ENCODE peak calls at places on chromosomes 11 and 22, in seven cellular contexts. C is neuronal stem cell, E is mesendoderm, O is H9, V is IMR-90, N is H1, M is trophoblast cell. H is an unnamed sample.

GRCh38 chr22:31944700-31945477 is 554 bp downstream of the YWHAH start:
- DNase-seq in C (peak), E (peak), O (no peak), V (no peak), N (no peak), M (peak), H (peak)

GRCh38 chr22:44091021-44091721 is 67.1 kb downstream of the PARVB start:
- DNase-seq in C (no peak), E (peak), O (no peak), V (no peak), N (no peak), M (peak), H (peak)

GRCh38 chr11:76699461-76700091 is 29.0 kb upstream of the LRRC32 start:
- DNase-seq in C (no peak), E (no peak), O (no peak), V (peak), N (no peak), M (peak), H (peak)

GRCh38 chr11:26623076-26623666 is 51.1 kb upstream of the MUC15 start:
- DNase-seq in C (no peak), E (no peak), O (no peak), V (peak), N (no peak), M (peak), H (peak)

GRCh38 chr22:49620003-49620556 is 207.6 kb downstream of the BRD1 start:
- DNase-seq in C (no peak), E (no peak), O (no peak), V (no peak), N (no peak), M (no peak), H (no peak)

GRCh38 chr11:133927690-133928627 is 28.8 kb downstream of the IGSF9B start:
- DNase-seq in C (no peak), E (peak), O (peak), V (peak), N (no peak), M (peak), H (peak)

GRCh38 chr22:50314455-50315288 is 7.2 kb upstream of the PLXNB2 start:
- DNase-seq in C (no peak), E (no peak), O (peak), V (no peak), N (no peak), M (peak), H (no peak)

GRCh38 chr11:80096736-80097135 is 655.9 kb upstream of the TENM4 start:
- DNase-seq in C (no peak), E (no peak), O (no peak), V (peak), N (no peak), M (no peak), H (peak)

GRCh38 chr11:34053161-34053686 is 1.7 kb downstream of the CAPRIN1 start:
- DNase-seq in C (peak), E (peak), O (peak), V (peak), N (no peak), M (peak), H (peak)

GRCh38 chr22:44410396-44411056 is 87.5 kb downstream of the RTL6 start:
- DNase-seq in C (no peak), E (no peak), O (peak), V (no peak), N (no peak), M (no peak), H (no peak)

GRCh38 chr11:86760577-86760976 is 39.8 kb upstream of the PRSS23 start:
- DNase-seq in C (no peak), E (no peak), O (no peak), V (peak), N (no peak), M (no peak), H (no peak)

GRCh38 chr22:39954584-39955055 is 5.6 kb upstream of the TMA7B start:
- DNase-seq in C (no peak), E (no peak), O (no peak), V (peak), N (no peak), M (no peak), H (peak)

GRCh38 chr11:44780940-44781631 is 54.3 kb downstream of the TSPAN18 start:
- DNase-seq in C (no peak), E (peak), O (peak), V (peak), N (no peak), M (no peak), H (peak)

GRCh38 chr11:75801362-75802021 is 13.5 kb upstream of the UVRAG start:
- DNase-seq in C (no peak), E (no peak), O (no peak), V (no peak), N (no peak), M (no peak), H (no peak)

GRCh38 chr22:28129319-28129962 is 210.4 kb upstream of the PITPNB start:
- DNase-seq in C (no peak), E (peak), O (peak), V (no peak), N (peak), M (peak), H (no peak)

DNA sequence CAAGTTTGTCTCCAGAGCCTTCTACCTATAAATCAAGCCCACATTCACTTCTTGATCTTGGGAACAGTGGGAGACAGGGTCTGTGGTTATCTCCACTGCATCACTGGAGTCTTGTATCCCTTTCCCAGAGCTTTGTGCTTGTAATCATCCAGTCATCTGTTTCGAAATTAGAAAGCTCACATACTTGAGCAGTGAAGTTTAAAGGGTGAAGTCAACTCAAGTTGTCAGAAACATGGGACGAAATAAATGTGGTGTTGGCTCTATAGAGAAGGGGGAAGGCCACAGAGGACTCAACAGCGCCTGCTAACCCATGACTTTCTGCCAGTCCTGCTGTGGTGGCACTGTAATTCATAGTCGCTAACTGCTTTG is 197.5 kb downstream of the DBX1 start:
- DNase-seq in C (no peak), E (no peak), O (no peak), V (peak), N (no peak), M (peak), H (peak)
- H4K8ac ChIP-seq in C (no peak), E (no peak), O (no peak), V (no peak), N (no peak), M (no peak), H (no peak)

GRCh38 chr22:23532756-23533155 is 47.3 kb downstream of the IGLL1 start:
- DNase-seq in C (no peak), E (no peak), O (peak), V (no peak), N (no peak), M (no peak), H (no peak)

GRCh38 chr22:23531966-23532735 is 47.9 kb downstream of the IGLL1 start:
- DNase-seq in C (no peak), E (no peak), O (peak), V (no peak), N (no peak), M (no peak), H (no peak)

GRCh38 chr22:23530766-23531282 is 49.3 kb downstream of the IGLL1 start:
- DNase-seq in C (no peak), E (no peak), O (peak), V (no peak), N (no peak), M (no peak), H (no peak)

GRCh38 chr22:23530106-23530505 is 50.0 kb downstream of the IGLL1 start:
- DNase-seq in C (no peak), E (no peak), O (peak), V (no peak), N (no peak), M (no peak), H (no peak)

GRCh38 chr22:23531283-23531921 is 48.7 kb downstream of the IGLL1 start:
- DNase-seq in C (no peak), E (no peak), O (peak), V (no peak), N (no peak), M (no peak), H (no peak)
- H4K8ac ChIP-seq in C (peak), E (no peak), O (no peak), V (no peak), N (peak), M (peak), H (peak)

DNA sequence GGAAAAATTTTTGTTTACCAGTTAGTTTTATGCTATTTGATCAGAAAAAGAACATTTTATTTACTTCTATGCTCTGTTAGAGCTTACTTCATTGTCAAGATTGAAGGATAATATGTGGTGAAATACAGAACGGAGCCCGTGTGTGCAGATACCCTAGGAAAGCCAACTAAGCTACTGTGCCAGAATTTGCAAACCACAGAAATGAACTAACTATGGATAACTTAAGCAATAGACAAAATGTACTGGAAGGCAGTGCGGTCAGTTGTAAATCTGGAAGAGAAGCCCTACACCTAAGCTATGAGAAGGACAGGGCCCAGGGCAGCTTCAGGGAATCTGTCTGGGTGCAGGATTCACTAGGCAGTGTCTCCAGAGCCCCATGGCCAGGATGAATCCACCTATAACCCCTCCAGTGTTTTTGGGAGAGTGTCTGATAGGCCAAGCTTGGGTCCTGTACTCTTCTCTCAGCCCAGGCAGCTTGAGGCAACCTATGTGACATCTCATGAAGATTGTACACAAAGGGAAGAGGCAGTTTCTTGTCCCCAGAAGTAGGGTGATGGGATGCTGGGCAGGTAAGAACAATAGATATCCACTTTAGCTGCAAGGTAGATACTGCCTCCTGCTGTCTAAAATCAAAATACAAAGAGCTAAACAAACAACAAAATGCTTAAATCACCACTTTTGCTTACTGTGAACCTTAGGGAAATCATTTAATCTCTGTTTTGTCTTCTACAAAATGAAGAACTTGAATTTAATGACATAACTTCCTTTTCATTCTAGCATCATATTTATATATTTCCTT is 12.1 kb downstream of the MMP7 start:
- DNase-seq in C (no peak), E (peak), O (no peak), V (no peak), N (no peak), M (no peak), H (no peak)
- H4K8ac ChIP-seq in C (no peak), E (no peak), O (no peak), V (no peak), N (no peak), M (no peak), H (no peak)

DNA sequence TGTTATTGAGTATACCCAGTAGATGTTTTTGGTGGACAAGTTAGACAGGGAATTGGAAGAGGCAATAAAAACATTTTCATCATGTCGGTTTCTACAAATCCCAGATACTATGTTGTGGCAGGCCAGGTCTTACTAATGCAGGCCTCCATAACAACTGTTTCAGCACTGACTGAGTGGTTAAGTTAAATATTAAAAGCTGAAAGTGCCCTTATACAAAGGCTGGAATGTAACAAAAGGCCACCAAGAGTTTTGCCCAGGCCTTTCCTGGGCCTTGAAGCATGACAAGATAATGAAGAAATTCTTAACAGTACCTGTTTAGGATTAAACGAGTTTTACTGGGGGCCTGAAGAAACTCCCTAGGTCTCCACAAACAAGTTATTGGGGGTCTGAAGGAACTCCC is 29.3 kb downstream of the DMC1 start:
- DNase-seq in C (no peak), E (no peak), O (no peak), V (no peak), N (no peak), M (no peak), H (no peak)
- H4K8ac ChIP-seq in C (no peak), E (no peak), O (no peak), V (no peak), N (no peak), M (no peak), H (no peak)

DNA sequence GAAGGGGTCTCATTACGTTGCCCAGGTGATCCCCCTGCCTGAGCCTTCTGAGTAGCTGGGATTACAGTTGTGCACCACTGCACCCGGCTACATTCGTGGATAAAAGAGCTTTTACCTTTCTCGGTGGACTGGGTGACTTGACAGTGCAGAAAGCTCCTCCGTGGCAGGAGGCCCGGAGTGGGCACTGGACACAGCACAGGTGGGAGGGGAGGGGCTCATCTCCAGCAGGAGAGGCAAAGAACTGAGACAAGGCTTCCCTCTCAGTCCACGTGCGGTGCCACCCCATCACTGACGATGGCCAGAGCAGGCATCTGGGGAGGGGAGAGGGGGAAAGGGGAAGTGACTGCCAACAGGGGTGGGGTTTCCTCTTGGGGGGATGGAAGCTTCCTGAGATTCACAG is 118.4 kb downstream of the SHANK2 start:
- DNase-seq in C (no peak), E (no peak), O (no peak), V (no peak), N (no peak), M (no peak), H (no peak)
- H4K8ac ChIP-seq in C (no peak), E (no peak), O (no peak), V (no peak), N (no peak), M (no peak), H (no peak)

GRCh38 chr11:116895053-116895757 is 57.8 kb upstream of the APOA1 start:
- DNase-seq in C (peak), E (peak), O (peak), V (no peak), N (peak), M (peak), H (no peak)
- H4K8ac ChIP-seq in C (no peak), E (no peak), O (no peak), V (no peak), N (no peak), M (no peak), H (no peak)

GRCh38 chr22:19704355-19705015 is 9.8 kb upstream of the SEPTIN5 start:
- DNase-seq in C (no peak), E (no peak), O (peak), V (no peak), N (no peak), M (no peak), H (no peak)

GRCh38 chr22:19701420-19702145 is 12.7 kb upstream of the SEPTIN5 start:
- DNase-seq in C (no peak), E (no peak), O (no peak), V (no peak), N (no peak), M (no peak), H (no peak)

GRCh38 chr22:19705181-19705934 is 8.9 kb upstream of the SEPTIN5 start:
- DNase-seq in C (no peak), E (peak), O (peak), V (no peak), N (peak), M (no peak), H (no peak)

GRCh38 chr22:19706661-19707151 is 7.6 kb upstream of the SEPTIN5 start:
- DNase-seq in C (no peak), E (no peak), O (no peak), V (no peak), N (no peak), M (peak), H (no peak)

GRCh38 chr22:19703869-19704268 is 10.4 kb upstream of the SEPTIN5 start:
- DNase-seq in C (no peak), E (no peak), O (peak), V (no peak), N (no peak), M (no peak), H (no peak)
- H4K8ac ChIP-seq in C (no peak), E (no peak), O (no peak), V (no peak), N (no peak), M (no peak), H (no peak)

DNA sequence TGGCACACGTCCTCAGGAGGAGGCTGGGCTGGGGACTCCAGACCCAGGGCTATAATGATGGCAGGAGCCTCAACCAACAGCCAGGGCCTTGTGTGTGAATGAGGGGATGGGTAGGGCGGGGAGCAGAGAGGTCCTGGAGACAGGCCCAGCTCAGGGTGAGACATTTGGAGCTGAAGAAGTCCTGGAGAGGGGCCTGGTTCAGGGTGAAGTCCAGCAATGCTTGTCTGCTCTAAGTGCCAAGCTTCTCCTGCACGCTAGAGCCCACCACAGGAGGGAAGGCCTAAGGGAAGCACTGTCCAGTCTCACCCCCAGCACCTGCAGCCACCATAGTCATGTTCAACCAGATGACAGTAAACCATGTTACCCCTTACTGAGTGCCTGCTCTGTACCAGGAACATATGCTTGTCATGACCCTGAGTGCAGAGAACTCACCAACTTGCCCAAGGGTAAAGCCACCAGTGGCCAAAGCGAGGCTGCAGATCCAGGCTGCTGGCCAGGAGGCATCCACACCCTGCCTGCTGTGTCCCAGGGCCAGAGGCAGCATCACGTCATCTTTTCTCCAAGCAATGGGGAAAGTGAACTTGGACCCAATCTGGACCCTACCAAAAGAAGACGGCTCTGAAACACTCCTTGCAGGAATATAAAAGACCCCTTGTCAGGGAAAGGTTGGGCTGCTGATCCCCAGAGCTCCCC is 24.0 kb downstream of the LMO1 start:
- DNase-seq in C (no peak), E (no peak), O (no peak), V (no peak), N (no peak), M (peak), H (no peak)
- H4K8ac ChIP-seq in C (no peak), E (no peak), O (no peak), V (no peak), N (no peak), M (no peak), H (no peak)